ENCODE peak calls at places on chromosome 19, in nine cellular contexts. One of them, this sample, is unnamed. For H3K27me3, the result is how much of the 10 kb centered on the place peaks cover.

GRCh38 chr19:35266904-35267817 is 1.6 kb upstream of the USF2 start:
- DNase-seq in upper lobe of right lung: peak
- DNase-seq in fibroblast of lung: peak
- DNase-seq in endodermal cell: peak
- DNase-seq in GM06990: peak
- DNase-seq in psoas muscle: peak
- DNase-seq in neural progenitor cell: peak
- DNase-seq in colonic mucosa: peak
- DNase-seq in DND-41: peak
- DNase-seq in this sample: no peak

GRCh38 chr19:19530423-19530804 is 1.7 kb downstream of the YJEFN3 start:
- DNase-seq in upper lobe of right lung: no peak
- DNase-seq in fibroblast of lung: no peak
- DNase-seq in endodermal cell: peak
- DNase-seq in GM06990: no peak
- DNase-seq in psoas muscle: no peak
- DNase-seq in neural progenitor cell: no peak
- DNase-seq in colonic mucosa: no peak
- DNase-seq in DND-41: no peak
- DNase-seq in this sample: no peak

GRCh38 chr19:45641274-45642105 is 2.3 kb upstream of the EML2 start:
- DNase-seq in upper lobe of right lung: peak
- DNase-seq in fibroblast of lung: peak
- DNase-seq in endodermal cell: peak
- DNase-seq in GM06990: peak
- DNase-seq in psoas muscle: peak
- DNase-seq in neural progenitor cell: peak
- DNase-seq in colonic mucosa: peak
- DNase-seq in DND-41: peak
- DNase-seq in this sample: peak

GRCh38 chr19:28239270-28239669 is 973.7 kb downstream of the UQCRFS1 start:
- DNase-seq in upper lobe of right lung: no peak
- DNase-seq in fibroblast of lung: no peak
- DNase-seq in endodermal cell: peak
- DNase-seq in GM06990: no peak
- DNase-seq in psoas muscle: no peak
- DNase-seq in neural progenitor cell: peak
- DNase-seq in colonic mucosa: no peak
- DNase-seq in DND-41: peak
- DNase-seq in this sample: no peak

GRCh38 chr19:39171479-39172465 is 25.0 kb upstream of the NCCRP1 start:
- DNase-seq in upper lobe of right lung: no peak
- DNase-seq in fibroblast of lung: no peak
- DNase-seq in endodermal cell: no peak
- DNase-seq in GM06990: no peak
- DNase-seq in psoas muscle: no peak
- DNase-seq in neural progenitor cell: no peak
- DNase-seq in colonic mucosa: no peak
- DNase-seq in DND-41: no peak
- DNase-seq in this sample: no peak

GRCh38 chr19:46931197-46931596 is 70.4 kb downstream of the ARHGAP35 start:
- DNase-seq in upper lobe of right lung: no peak
- DNase-seq in fibroblast of lung: no peak
- DNase-seq in endodermal cell: no peak
- DNase-seq in GM06990: no peak
- DNase-seq in psoas muscle: no peak
- DNase-seq in neural progenitor cell: no peak
- DNase-seq in colonic mucosa: no peak
- DNase-seq in DND-41: no peak
- DNase-seq in this sample: no peak

GRCh38 chr19:19900124-19900523 is 622 bp upstream of the ZNF93 start:
- DNase-seq in upper lobe of right lung: no peak
- DNase-seq in fibroblast of lung: peak
- DNase-seq in endodermal cell: no peak
- DNase-seq in GM06990: no peak
- DNase-seq in psoas muscle: no peak
- DNase-seq in neural progenitor cell: no peak
- DNase-seq in colonic mucosa: no peak
- DNase-seq in DND-41: peak
- DNase-seq in this sample: peak

GRCh38 chr19:5605362-5605761 is 17.2 kb downstream of the SAFB2 start:
- DNase-seq in upper lobe of right lung: no peak
- DNase-seq in fibroblast of lung: no peak
- DNase-seq in endodermal cell: no peak
- DNase-seq in GM06990: no peak
- DNase-seq in psoas muscle: no peak
- DNase-seq in neural progenitor cell: no peak
- DNase-seq in colonic mucosa: no peak
- DNase-seq in DND-41: no peak
- DNase-seq in this sample: no peak

GRCh38 chr19:46725036-46725820 is 8.3 kb upstream of the PRKD2 start:
- DNase-seq in upper lobe of right lung: peak
- DNase-seq in fibroblast of lung: no peak
- DNase-seq in endodermal cell: no peak
- DNase-seq in GM06990: no peak
- DNase-seq in psoas muscle: no peak
- DNase-seq in neural progenitor cell: no peak
- DNase-seq in colonic mucosa: no peak
- DNase-seq in DND-41: no peak
- DNase-seq in this sample: no peak

GRCh38 chr19:28307460-28307859 is 905.5 kb downstream of the UQCRFS1 start:
- DNase-seq in upper lobe of right lung: no peak
- DNase-seq in fibroblast of lung: no peak
- DNase-seq in endodermal cell: no peak
- DNase-seq in GM06990: no peak
- DNase-seq in psoas muscle: no peak
- DNase-seq in neural progenitor cell: no peak
- DNase-seq in colonic mucosa: no peak
- DNase-seq in DND-41: no peak
- DNase-seq in this sample: no peak

GRCh38 chr19:18967358-18968146 is 26.5 kb upstream of the HOMER3 start:
- DNase-seq in upper lobe of right lung: peak
- DNase-seq in fibroblast of lung: peak
- DNase-seq in endodermal cell: no peak
- DNase-seq in GM06990: no peak
- DNase-seq in psoas muscle: peak
- DNase-seq in neural progenitor cell: no peak
- DNase-seq in colonic mucosa: peak
- DNase-seq in DND-41: no peak
- DNase-seq in this sample: peak

GRCh38 chr19:46493236-46494114 is 2.2 kb downstream of the PNMA8B start:
- DNase-seq in upper lobe of right lung: peak
- DNase-seq in fibroblast of lung: no peak
- DNase-seq in endodermal cell: peak
- DNase-seq in GM06990: no peak
- DNase-seq in psoas muscle: peak
- DNase-seq in neural progenitor cell: peak
- DNase-seq in colonic mucosa: no peak
- DNase-seq in DND-41: no peak
- DNase-seq in this sample: no peak

GRCh38 chr19:54254195-54254906 is 2.7 kb downstream of the LILRB5 start:
- DNase-seq in upper lobe of right lung: no peak
- DNase-seq in fibroblast of lung: no peak
- DNase-seq in endodermal cell: peak
- DNase-seq in GM06990: no peak
- DNase-seq in psoas muscle: no peak
- DNase-seq in neural progenitor cell: no peak
- DNase-seq in colonic mucosa: no peak
- DNase-seq in DND-41: no peak
- DNase-seq in this sample: no peak

GRCh38 chr19:39805120-39805519 is 26.5 kb downstream of the LEUTX start:
- DNase-seq in upper lobe of right lung: no peak
- DNase-seq in fibroblast of lung: peak
- DNase-seq in endodermal cell: no peak
- DNase-seq in GM06990: no peak
- DNase-seq in psoas muscle: peak
- DNase-seq in neural progenitor cell: no peak
- DNase-seq in colonic mucosa: no peak
- DNase-seq in DND-41: no peak
- DNase-seq in this sample: no peak

GRCh38 chr19:55165952-55166529 is 372 bp downstream of the DNAAF3 start:
- DNase-seq in upper lobe of right lung: peak
- DNase-seq in fibroblast of lung: peak
- DNase-seq in endodermal cell: peak
- DNase-seq in GM06990: peak
- DNase-seq in psoas muscle: peak
- DNase-seq in neural progenitor cell: peak
- DNase-seq in colonic mucosa: peak
- DNase-seq in DND-41: peak
- DNase-seq in this sample: peak

GRCh38 chr19:39919976-39920375 is 14.5 kb downstream of the FCGBP start:
- DNase-seq in upper lobe of right lung: peak
- DNase-seq in fibroblast of lung: no peak
- DNase-seq in endodermal cell: no peak
- DNase-seq in GM06990: no peak
- DNase-seq in psoas muscle: no peak
- DNase-seq in neural progenitor cell: no peak
- DNase-seq in colonic mucosa: peak
- DNase-seq in DND-41: no peak
- DNase-seq in this sample: no peak

GRCh38 chr19:55253842-55254624 is 4.8 kb downstream of the PPP6R1 start:
- DNase-seq in upper lobe of right lung: peak
- DNase-seq in fibroblast of lung: no peak
- DNase-seq in endodermal cell: no peak
- DNase-seq in GM06990: peak
- DNase-seq in psoas muscle: no peak
- DNase-seq in neural progenitor cell: no peak
- DNase-seq in colonic mucosa: no peak
- DNase-seq in DND-41: peak
- DNase-seq in this sample: no peak

GRCh38 chr19:45442927-45443461 is 19.3 kb upstream of the ERCC1 start:
- DNase-seq in upper lobe of right lung: peak
- DNase-seq in fibroblast of lung: peak
- DNase-seq in endodermal cell: peak
- DNase-seq in GM06990: no peak
- DNase-seq in psoas muscle: peak
- DNase-seq in neural progenitor cell: peak
- DNase-seq in colonic mucosa: peak
- DNase-seq in DND-41: no peak
- DNase-seq in this sample: no peak

GRCh38 chr19:19460761-19461265 is 54.5 kb downstream of the TSSK6 start:
- DNase-seq in upper lobe of right lung: peak
- DNase-seq in fibroblast of lung: no peak
- DNase-seq in endodermal cell: peak
- DNase-seq in GM06990: peak
- DNase-seq in psoas muscle: peak
- DNase-seq in neural progenitor cell: peak
- DNase-seq in colonic mucosa: peak
- DNase-seq in DND-41: peak
- DNase-seq in this sample: no peak

GRCh38 chr19:7843521-7843920 is 13.5 kb downstream of the EVI5L start:
- DNase-seq in upper lobe of right lung: no peak
- DNase-seq in fibroblast of lung: no peak
- DNase-seq in endodermal cell: no peak
- DNase-seq in GM06990: no peak
- DNase-seq in psoas muscle: no peak
- DNase-seq in neural progenitor cell: no peak
- DNase-seq in colonic mucosa: no peak
- DNase-seq in DND-41: no peak
- DNase-seq in this sample: no peak

GRCh38 chr19:19371056-19371455 is 34.4 kb upstream of the GATAD2A start:
- DNase-seq in upper lobe of right lung: no peak
- DNase-seq in fibroblast of lung: no peak
- DNase-seq in endodermal cell: no peak
- DNase-seq in GM06990: no peak
- DNase-seq in psoas muscle: no peak
- DNase-seq in neural progenitor cell: no peak
- DNase-seq in colonic mucosa: no peak
- DNase-seq in DND-41: no peak
- DNase-seq in this sample: no peak

GRCh38 chr19:4302238-4302630 is at the start of gene TMIGD2:
- DNase-seq in upper lobe of right lung: no peak
- DNase-seq in fibroblast of lung: no peak
- DNase-seq in endodermal cell: no peak
- DNase-seq in GM06990: no peak
- DNase-seq in psoas muscle: no peak
- DNase-seq in neural progenitor cell: no peak
- DNase-seq in colonic mucosa: no peak
- DNase-seq in DND-41: peak
- DNase-seq in this sample: no peak
- H3K4me3 ChIP-seq in upper lobe of right lung: no peak
- H3K4me3 ChIP-seq in fibroblast of lung: no peak
- H3K4me3 ChIP-seq in endodermal cell: no peak
- H3K4me3 ChIP-seq in GM06990: no peak
- H3K4me3 ChIP-seq in psoas muscle: no peak
- H3K4me3 ChIP-seq in neural progenitor cell: no peak
- H3K4me3 ChIP-seq in colonic mucosa: no peak
- H3K4me3 ChIP-seq in DND-41: peak
- H3K4me3 ChIP-seq in this sample: no peak

GRCh38 chr19:43950834-43951626 is at the start of gene ZNF221:
- DNase-seq in upper lobe of right lung: peak
- DNase-seq in fibroblast of lung: peak
- DNase-seq in endodermal cell: peak
- DNase-seq in GM06990: peak
- DNase-seq in psoas muscle: peak
- DNase-seq in neural progenitor cell: peak
- DNase-seq in colonic mucosa: peak
- DNase-seq in DND-41: peak
- DNase-seq in this sample: peak
- TF ChIP-seq CTCF in upper lobe of right lung: peak
- TF ChIP-seq CTCF in fibroblast of lung: peak
- TF ChIP-seq CTCF in endodermal cell: peak
- TF ChIP-seq CTCF in GM06990: peak
- TF ChIP-seq CTCF in psoas muscle: peak
- TF ChIP-seq CTCF in neural progenitor cell: peak
- TF ChIP-seq CTCF in colonic mucosa: peak
- TF ChIP-seq CTCF in DND-41: peak
- TF ChIP-seq CTCF in this sample: peak

DNA sequence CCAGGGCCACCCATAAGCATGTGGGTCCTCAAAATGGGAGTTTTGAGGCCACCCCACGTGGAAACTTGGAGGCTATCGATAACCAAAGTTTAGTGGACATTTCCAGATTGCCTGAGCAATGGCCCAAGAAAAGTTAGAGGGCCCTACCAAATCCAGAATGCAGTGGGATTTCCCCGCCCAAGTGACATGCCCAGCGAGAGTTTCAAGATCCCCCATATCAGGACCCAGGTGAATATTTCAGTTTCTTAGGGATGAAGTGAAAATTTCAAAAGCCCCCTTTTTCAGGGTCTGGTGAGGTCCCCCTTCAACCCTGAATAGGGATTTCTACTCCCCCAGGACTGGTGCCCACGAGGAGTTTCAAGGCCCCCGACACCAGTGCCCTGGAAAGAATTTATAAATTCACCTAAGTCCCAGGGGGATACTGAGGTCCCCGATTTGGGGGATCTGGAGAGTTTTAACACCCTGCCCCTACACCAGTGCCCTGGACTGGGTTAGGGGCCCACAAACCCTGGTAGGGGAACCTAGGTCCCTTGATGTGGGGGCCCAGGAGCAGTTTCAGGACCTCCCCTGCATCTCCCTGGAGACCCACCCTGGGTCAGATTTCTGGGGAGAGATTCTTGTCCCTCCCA is 695 bp downstream of the BST2 start:
- DNase-seq in upper lobe of right lung: no peak
- DNase-seq in fibroblast of lung: no peak
- DNase-seq in endodermal cell: no peak
- DNase-seq in GM06990: no peak
- DNase-seq in psoas muscle: no peak
- DNase-seq in neural progenitor cell: no peak
- DNase-seq in colonic mucosa: no peak
- DNase-seq in DND-41: no peak
- DNase-seq in this sample: no peak
- H3K27me3 ChIP-seq in upper lobe of right lung: under half
- H3K27me3 ChIP-seq in fibroblast of lung: under half
- H3K27me3 ChIP-seq in endodermal cell: under half
- H3K27me3 ChIP-seq in GM06990: under half
- H3K27me3 ChIP-seq in psoas muscle: under half
- H3K27me3 ChIP-seq in neural progenitor cell: under half
- H3K27me3 ChIP-seq in colonic mucosa: under half
- H3K27me3 ChIP-seq in DND-41: under half
- H3K27me3 ChIP-seq in this sample: under half

GRCh38 chr19:41531438-41532311 is 44.3 kb upstream of the CEACAM21 start:
- DNase-seq in upper lobe of right lung: peak
- DNase-seq in fibroblast of lung: peak
- DNase-seq in endodermal cell: no peak
- DNase-seq in GM06990: peak
- DNase-seq in psoas muscle: peak
- DNase-seq in neural progenitor cell: no peak
- DNase-seq in colonic mucosa: peak
- DNase-seq in DND-41: peak
- DNase-seq in this sample: peak
- H3K4me3 ChIP-seq in upper lobe of right lung: peak
- H3K4me3 ChIP-seq in fibroblast of lung: peak
- H3K4me3 ChIP-seq in endodermal cell: no peak
- H3K4me3 ChIP-seq in GM06990: peak
- H3K4me3 ChIP-seq in psoas muscle: peak
- H3K4me3 ChIP-seq in neural progenitor cell: no peak
- H3K4me3 ChIP-seq in colonic mucosa: no peak
- H3K4me3 ChIP-seq in DND-41: no peak
- H3K4me3 ChIP-seq in this sample: no peak

This sample was measured in bronchial epithelial cell.